ENCODE peak calls at places on chromosomes 13 and 19, in nine cellular contexts. Z is AG04450, G is Caco-2, A is WTC11, F is body of pancreas, N is fibroblast of pulmonary artery, X is B cell, T is colonic mucosa, C is fibroblast of mammary gland. I is an unnamed sample.

GRCh38 chr13:40069173-40070044 is 413.9 kb downstream of the COG6 start:
- DNase-seq in A (peak), G (peak), T (peak), X (peak), F (peak), C (peak), Z (peak), N (peak), I (peak)

GRCh38 chr13:24648271-24648670 is 31.9 kb upstream of the ATP12A start:
- DNase-seq in A (no peak), C (no peak), T (no peak), G (no peak), X (no peak), F (no peak), N (no peak), Z (no peak), I (no peak)

GRCh38 chr13:112456138-112457056 is 80.2 kb downstream of the SPACA7 start:
- DNase-seq in N (no peak), Z (no peak), G (no peak), C (no peak), T (no peak), X (no peak), F (no peak), A (peak), I (no peak)

GRCh38 chr19:898663-899062 is 5.4 kb downstream of the RNU6-9 start:
- DNase-seq in A (peak), X (peak), Z (no peak), N (no peak), T (no peak), F (no peak), G (peak), C (no peak), I (no peak)

GRCh38 chr19:38734426-38735256 is 9.6 kb downstream of the CAPN12 start:
- DNase-seq in C (no peak), Z (no peak), T (peak), G (no peak), N (no peak), F (no peak), A (no peak), X (peak), I (peak)

GRCh38 chr19:3108775-3109174 is 14.6 kb downstream of the GNA11 start:
- DNase-seq in N (peak), F (peak), C (peak), X (peak), T (peak), G (peak), A (peak), Z (peak), I (peak)

GRCh38 chr19:6521718-6522646 is 8.8 kb upstream of the TNFSF9 start:
- DNase-seq in G (no peak), N (peak), X (peak), T (no peak), C (peak), Z (no peak), A (no peak), F (no peak), I (no peak)

GRCh38 chr13:30569901-30570576 is 47.7 kb upstream of the USPL1 start:
- DNase-seq in F (no peak), T (peak), C (peak), A (no peak), G (no peak), X (no peak), Z (peak), N (peak), I (no peak)

GRCh38 chr13:37647038-37647650 is 48.6 kb upstream of the POSTN start:
- DNase-seq in C (no peak), Z (no peak), X (no peak), G (no peak), F (no peak), T (no peak), A (no peak), N (peak), I (no peak)

GRCh38 chr19:39469036-39469435 is 11.6 kb upstream of the TIMM50 start:
- DNase-seq in C (no peak), G (no peak), A (no peak), X (no peak), F (no peak), N (no peak), T (no peak), Z (no peak), I (no peak)

GRCh38 chr19:51164215-51164614 is 22.1 kb downstream of the SIGLEC7 start:
- DNase-seq in X (no peak), Z (no peak), G (no peak), C (no peak), N (no peak), A (no peak), T (no peak), F (no peak), I (no peak)

GRCh38 chr19:40314646-40315045 is 29.5 kb upstream of the AKT2 start:
- DNase-seq in G (no peak), X (no peak), A (no peak), C (no peak), F (no peak), T (no peak), N (no peak), Z (no peak), I (no peak)

GRCh38 chr13:72696590-72696989 is 30.8 kb downstream of the MZT1 start:
- DNase-seq in X (no peak), T (no peak), A (no peak), F (no peak), Z (no peak), C (peak), N (peak), G (no peak), I (no peak)

GRCh38 chr19:12867120-12868099 is 13.8 kb downstream of the DNASE2 start:
- DNase-seq in A (peak), G (peak), F (peak), X (peak), N (peak), Z (no peak), T (peak), C (peak), I (no peak)

GRCh38 chr13:40193290-40194203 is 472.9 kb downstream of the FOXO1 start:
- DNase-seq in Z (no peak), F (no peak), T (no peak), C (peak), A (no peak), G (no peak), N (no peak), X (no peak), I (no peak)

GRCh38 chr13:76600086-76600485 is 286.1 kb downstream of the KCTD12 start:
- DNase-seq in X (no peak), G (no peak), A (no peak), F (no peak), T (no peak), C (peak), N (peak), Z (no peak), I (no peak)

GRCh38 chr13:27172495-27172842 is 858 bp upstream of the USP12 start:
- DNase-seq in G (no peak), T (no peak), Z (no peak), N (peak), F (no peak), X (peak), C (no peak), A (no peak), I (no peak)

GRCh38 chr13:27171244-27171829 is at the start of gene USP12:
- DNase-seq in F (no peak), C (peak), Z (no peak), X (peak), G (peak), N (no peak), T (no peak), A (peak), I (peak)

GRCh38 chr13:27170221-27170520 is 1.4 kb downstream of the USP12 start:
- DNase-seq in T (no peak), C (peak), X (no peak), A (no peak), N (peak), F (no peak), G (no peak), Z (no peak), I (no peak)

GRCh38 chr13:27170521-27171243 is 929 bp downstream of the USP12 start:
- DNase-seq in N (peak), Z (no peak), F (peak), T (peak), C (no peak), G (peak), X (peak), A (peak), I (no peak)

DNA sequence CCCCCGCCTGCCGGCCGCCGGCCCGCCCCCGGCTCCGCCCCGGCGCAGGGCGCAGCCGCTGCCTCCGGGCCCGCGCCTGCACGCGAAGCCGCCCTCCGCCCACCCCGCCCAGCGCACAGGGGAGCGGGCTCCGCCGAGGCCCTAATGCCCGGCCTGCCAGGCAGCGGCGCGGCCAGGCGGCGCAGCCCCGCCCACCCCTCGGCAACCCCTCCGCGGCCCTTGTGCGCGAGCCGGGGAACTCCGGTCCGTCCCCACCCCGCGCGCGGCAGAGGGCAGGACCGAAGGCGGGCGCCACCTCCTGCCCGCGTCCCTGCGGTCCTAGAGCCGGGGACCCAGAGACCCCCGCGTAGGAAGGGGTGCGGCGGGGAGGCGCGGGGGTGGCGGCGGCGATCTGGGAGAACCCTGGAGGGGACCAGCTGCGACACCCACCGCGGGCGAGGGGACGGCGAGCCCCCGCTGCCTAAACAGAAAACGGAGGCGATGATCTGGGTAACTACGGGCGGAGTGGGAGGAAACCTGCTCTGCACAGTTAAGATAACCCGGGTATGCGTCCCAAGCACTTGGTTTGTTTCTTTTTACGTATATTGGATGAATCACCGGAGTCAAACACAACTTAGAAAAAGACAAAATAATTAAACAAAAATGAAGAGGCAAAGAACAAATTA is 351 bp upstream of the USP12 start:
- DNase-seq in Z (peak), A (peak), C (peak), X (peak), T (peak), G (peak), N (peak), F (peak), I (peak)
- TF ChIP-seq CTCF in Z (peak), A (no peak), C (no peak), X (no peak), T (peak), G (no peak), N (no peak), F (peak), I (no peak)

GRCh38 chr19:10816691-10817090 is 19.3 kb downstream of the TMED1 start:
- DNase-seq in T (no peak), N (no peak), C (no peak), A (no peak), G (no peak), X (no peak), F (no peak), Z (no peak), I (no peak)

GRCh38 chr19:10819124-10820060 is 16.6 kb downstream of the TMED1 start:
- DNase-seq in Z (no peak), G (no peak), C (no peak), X (no peak), N (no peak), T (no peak), A (no peak), F (no peak), I (no peak)

GRCh38 chr19:10817291-10818038 is 18.5 kb downstream of the TMED1 start:
- DNase-seq in N (peak), X (no peak), T (peak), A (no peak), F (no peak), G (no peak), C (peak), Z (peak), I (no peak)

GRCh38 chr19:10818306-10819123 is 17.5 kb downstream of the TMED1 start:
- DNase-seq in C (no peak), Z (no peak), X (no peak), G (no peak), N (no peak), T (no peak), F (no peak), A (no peak), I (no peak)

DNA sequence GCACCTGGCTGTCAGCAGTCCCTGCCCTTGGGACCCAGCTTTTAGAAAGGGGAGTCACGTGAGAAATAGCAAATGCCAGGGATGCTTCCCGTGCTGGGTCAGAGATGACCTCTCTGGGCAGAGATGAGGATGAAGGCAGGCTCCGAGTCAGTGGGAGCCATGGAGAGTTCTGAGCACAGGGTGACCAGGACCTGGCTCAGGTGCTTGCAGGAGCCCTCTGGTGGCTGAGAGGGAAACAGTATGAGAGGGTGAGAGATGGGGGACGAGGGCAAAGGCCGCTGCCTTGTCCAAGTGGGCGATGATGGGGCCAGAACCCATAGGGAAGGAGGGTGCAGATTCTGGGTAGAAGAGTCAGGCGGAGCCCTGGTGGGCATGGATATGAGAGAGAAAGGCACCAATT is 15.8 kb downstream of the TMED1 start:
- DNase-seq in X (no peak), C (no peak), T (no peak), N (no peak), Z (no peak), F (no peak), G (no peak), A (no peak), I (peak)
- TF ChIP-seq CTCF in X (no peak), C (peak), T (peak), N (peak), Z (peak), F (peak), G (no peak), A (no peak), I (no peak)

DNA sequence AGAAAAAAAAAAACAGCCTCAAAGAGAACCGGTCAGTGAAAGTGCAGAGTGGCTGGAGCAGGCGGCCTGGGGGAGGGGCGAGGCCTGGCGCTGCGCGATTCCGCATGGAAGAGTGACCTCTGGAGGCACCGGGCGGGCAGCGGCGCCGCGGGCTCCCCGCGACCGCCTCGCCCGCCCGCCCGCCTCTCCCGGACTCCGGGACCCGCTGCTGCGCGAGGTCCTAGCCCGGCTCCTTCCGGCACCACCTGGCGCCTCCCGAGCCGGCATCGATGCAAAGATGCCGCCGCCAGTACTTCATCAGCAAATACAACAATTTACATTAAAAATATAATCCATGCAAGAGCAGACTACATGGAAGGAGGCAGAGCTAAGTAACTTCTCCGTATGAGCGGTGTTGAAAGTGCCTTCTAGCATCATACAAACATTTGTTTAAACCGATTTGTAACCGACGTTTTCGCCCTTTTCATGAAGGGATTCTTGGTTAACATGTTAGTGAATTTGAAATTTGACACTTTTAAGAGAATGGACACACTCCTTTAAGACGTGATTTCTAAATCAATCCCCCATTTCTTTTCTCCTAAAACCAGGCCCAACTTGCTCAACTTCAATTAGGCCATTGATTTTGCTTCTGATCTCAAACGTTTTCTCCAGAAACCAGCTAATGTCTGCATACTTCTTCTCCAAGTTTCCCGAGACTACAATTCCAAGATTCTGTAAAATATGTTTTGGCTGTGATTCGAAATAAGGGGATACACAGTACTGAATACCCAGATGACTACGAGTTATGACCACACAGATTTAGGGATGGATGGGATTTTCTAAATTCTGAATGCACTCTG is 2.1 kb downstream of the EFNB2 start:
- DNase-seq in A (peak), X (peak), C (peak), T (peak), G (peak), N (peak), Z (peak), F (peak), I (peak)
- TF ChIP-seq CTCF in A (peak), X (no peak), C (peak), T (peak), G (peak), N (peak), Z (peak), F (peak), I (no peak)

GRCh38 chr19:49229416-49229815 is 71.8 kb downstream of the TRPM4 start:
- DNase-seq in T (no peak), X (no peak), A (no peak), N (no peak), F (no peak), C (no peak), Z (no peak), G (no peak), I (no peak)

GRCh38 chr19:49223472-49223871 is 65.9 kb downstream of the TRPM4 start:
- DNase-seq in G (no peak), C (no peak), T (no peak), F (no peak), Z (no peak), N (no peak), X (no peak), A (no peak), I (no peak)

GRCh38 chr19:49222011-49222410 is 64.4 kb downstream of the TRPM4 start:
- DNase-seq in A (no peak), Z (no peak), T (no peak), X (no peak), F (no peak), N (no peak), G (no peak), C (peak), I (no peak)

GRCh38 chr19:49222528-49222927 is 64.9 kb downstream of the TRPM4 start:
- DNase-seq in G (no peak), X (no peak), A (no peak), N (no peak), T (no peak), Z (no peak), C (no peak), F (no peak), I (no peak)

GRCh38 chr19:49224856-49225255 is 67.3 kb downstream of the TRPM4 start:
- DNase-seq in A (peak), Z (no peak), N (peak), X (peak), T (peak), F (peak), C (peak), G (peak), I (peak)
- TF ChIP-seq CTCF in A (peak), Z (peak), N (peak), X (peak), T (peak), F (peak), C (peak), G (no peak), I (peak)